ENCODE peak calls at places on chromosomes 12 and 14, in seven cellular contexts. One of them, this sample, is unnamed.

GRCh38 chr12:115341442-115341841 is 657.5 kb upstream of the TBX3 start:
- ATAC-seq in effector memory CD8-positive, alpha-beta T cell: no peak
- ATAC-seq in Right ventricle myocardium superior: peak
- ATAC-seq in T-cell: no peak
- ATAC-seq in right lobe of liver: no peak
- ATAC-seq in activated naive CD8-positive, alpha-beta T cell treated with anti-CD3 and anti-CD28 coated beads, Interleukin-2, amount 50 U/mL, for 24 hours: peak
- ATAC-seq in heart left ventricle: peak
- ATAC-seq in this sample: peak

GRCh38 chr12:49888461-49889151 is 15.1 kb downstream of the FAIM2 start:
- ATAC-seq in effector memory CD8-positive, alpha-beta T cell: no peak
- ATAC-seq in Right ventricle myocardium superior: no peak
- ATAC-seq in T-cell: no peak
- ATAC-seq in right lobe of liver: no peak
- ATAC-seq in activated naive CD8-positive, alpha-beta T cell treated with anti-CD3 and anti-CD28 coated beads, Interleukin-2, amount 50 U/mL, for 24 hours: no peak
- ATAC-seq in heart left ventricle: no peak
- ATAC-seq in this sample: no peak

GRCh38 chr14:104342435-104343293 is 204.3 kb downstream of the KIF26A start:
- ATAC-seq in effector memory CD8-positive, alpha-beta T cell: no peak
- ATAC-seq in Right ventricle myocardium superior: no peak
- ATAC-seq in T-cell: no peak
- ATAC-seq in right lobe of liver: no peak
- ATAC-seq in activated naive CD8-positive, alpha-beta T cell treated with anti-CD3 and anti-CD28 coated beads, Interleukin-2, amount 50 U/mL, for 24 hours: no peak
- ATAC-seq in heart left ventricle: no peak
- ATAC-seq in this sample: no peak

GRCh38 chr12:65460076-65460475 is 181.6 kb downstream of the MSRB3 start:
- ATAC-seq in effector memory CD8-positive, alpha-beta T cell: no peak
- ATAC-seq in Right ventricle myocardium superior: no peak
- ATAC-seq in T-cell: no peak
- ATAC-seq in right lobe of liver: peak
- ATAC-seq in activated naive CD8-positive, alpha-beta T cell treated with anti-CD3 and anti-CD28 coated beads, Interleukin-2, amount 50 U/mL, for 24 hours: no peak
- ATAC-seq in heart left ventricle: no peak
- ATAC-seq in this sample: no peak

GRCh38 chr14:81729622-81730021 is 196.0 kb upstream of the SEL1L start:
- ATAC-seq in effector memory CD8-positive, alpha-beta T cell: no peak
- ATAC-seq in Right ventricle myocardium superior: no peak
- ATAC-seq in T-cell: no peak
- ATAC-seq in right lobe of liver: peak
- ATAC-seq in activated naive CD8-positive, alpha-beta T cell treated with anti-CD3 and anti-CD28 coated beads, Interleukin-2, amount 50 U/mL, for 24 hours: no peak
- ATAC-seq in heart left ventricle: no peak
- ATAC-seq in this sample: no peak

GRCh38 chr14:75298187-75298985 is 19.8 kb downstream of the FOS start:
- ATAC-seq in effector memory CD8-positive, alpha-beta T cell: no peak
- ATAC-seq in Right ventricle myocardium superior: no peak
- ATAC-seq in T-cell: no peak
- ATAC-seq in right lobe of liver: no peak
- ATAC-seq in activated naive CD8-positive, alpha-beta T cell treated with anti-CD3 and anti-CD28 coated beads, Interleukin-2, amount 50 U/mL, for 24 hours: no peak
- ATAC-seq in heart left ventricle: no peak
- ATAC-seq in this sample: no peak

GRCh38 chr12:108629824-108630476 is 3.7 kb downstream of the SELPLG start:
- ATAC-seq in effector memory CD8-positive, alpha-beta T cell: peak
- ATAC-seq in Right ventricle myocardium superior: no peak
- ATAC-seq in T-cell: no peak
- ATAC-seq in right lobe of liver: no peak
- ATAC-seq in activated naive CD8-positive, alpha-beta T cell treated with anti-CD3 and anti-CD28 coated beads, Interleukin-2, amount 50 U/mL, for 24 hours: peak
- ATAC-seq in heart left ventricle: peak
- ATAC-seq in this sample: peak

GRCh38 chr14:71701990-71702389 is 230.2 kb upstream of the RGS6 start:
- ATAC-seq in effector memory CD8-positive, alpha-beta T cell: peak
- ATAC-seq in Right ventricle myocardium superior: no peak
- ATAC-seq in T-cell: no peak
- ATAC-seq in right lobe of liver: no peak
- ATAC-seq in activated naive CD8-positive, alpha-beta T cell treated with anti-CD3 and anti-CD28 coated beads, Interleukin-2, amount 50 U/mL, for 24 hours: no peak
- ATAC-seq in heart left ventricle: no peak
- ATAC-seq in this sample: no peak

GRCh38 chr14:24959791-24960331 is 90.1 kb downstream of the STXBP6 start:
- ATAC-seq in effector memory CD8-positive, alpha-beta T cell: no peak
- ATAC-seq in Right ventricle myocardium superior: peak
- ATAC-seq in T-cell: no peak
- ATAC-seq in right lobe of liver: peak
- ATAC-seq in activated naive CD8-positive, alpha-beta T cell treated with anti-CD3 and anti-CD28 coated beads, Interleukin-2, amount 50 U/mL, for 24 hours: no peak
- ATAC-seq in heart left ventricle: peak
- ATAC-seq in this sample: no peak

GRCh38 chr14:63777024-63777423 is 49.2 kb upstream of the SGPP1 start:
- ATAC-seq in effector memory CD8-positive, alpha-beta T cell: no peak
- ATAC-seq in Right ventricle myocardium superior: peak
- ATAC-seq in T-cell: no peak
- ATAC-seq in right lobe of liver: no peak
- ATAC-seq in activated naive CD8-positive, alpha-beta T cell treated with anti-CD3 and anti-CD28 coated beads, Interleukin-2, amount 50 U/mL, for 24 hours: no peak
- ATAC-seq in heart left ventricle: no peak
- ATAC-seq in this sample: peak

GRCh38 chr12:68324531-68324930 is 7.6 kb downstream of the MDM1 start:
- ATAC-seq in effector memory CD8-positive, alpha-beta T cell: no peak
- ATAC-seq in Right ventricle myocardium superior: no peak
- ATAC-seq in T-cell: no peak
- ATAC-seq in right lobe of liver: no peak
- ATAC-seq in activated naive CD8-positive, alpha-beta T cell treated with anti-CD3 and anti-CD28 coated beads, Interleukin-2, amount 50 U/mL, for 24 hours: no peak
- ATAC-seq in heart left ventricle: no peak
- ATAC-seq in this sample: no peak